ENCODE peak calls at places on chromosome 11, in six cellular contexts. Y is astrocyte, H is spleen, B is nephron progenitor cell, G is testis, Q is heart left ventricle. O is an unnamed sample.

GRCh38 chr11:78801161-78801884 is 226.7 kb upstream of the NARS2 start:
- DNase-seq in Q (peak), B (no peak), H (no peak), Y (peak), G (no peak), O (no peak)

GRCh38 chr11:102318469-102318868 is 1.2 kb downstream of the BIRC3 start:
- DNase-seq in H (peak), Q (no peak), Y (no peak), B (no peak), G (peak), O (no peak)

GRCh38 chr11:102800774-102801173 is 2.8 kb upstream of the MMP1 start:
- DNase-seq in Y (no peak), Q (no peak), G (no peak), H (no peak), B (no peak), O (no peak)

GRCh38 chr11:123103326-123103980 is 41.5 kb upstream of the HSPA8 start:
- DNase-seq in H (no peak), B (no peak), G (peak), Q (peak), Y (peak), O (peak)

GRCh38 chr11:118342503-118343161 is at the start of gene CD3D:
- DNase-seq in Y (no peak), G (no peak), H (no peak), Q (no peak), B (no peak), O (no peak)

GRCh38 chr11:28289444-28289843 is 181.3 kb downstream of the METTL15 start:
- DNase-seq in Q (no peak), G (no peak), H (no peak), Y (peak), B (no peak), O (no peak)

GRCh38 chr11:1482581-1483444 is 3.8 kb downstream of the MOB2 start:
- DNase-seq in H (peak), Q (no peak), Y (no peak), B (no peak), G (no peak), O (no peak)

GRCh38 chr11:79396674-79397073 is 44.2 kb downstream of the TENM4 start:
- DNase-seq in G (no peak), B (no peak), Q (no peak), Y (peak), H (no peak), O (no peak)

GRCh38 chr11:129434641-129435498 is 59.2 kb downstream of the BARX2 start:
- DNase-seq in B (no peak), Y (peak), G (no peak), Q (no peak), H (no peak), O (no peak)

GRCh38 chr11:78040691-78041379 is 17.8 kb upstream of the KCTD14 start:
- DNase-seq in Y (no peak), G (no peak), B (no peak), Q (no peak), H (no peak), O (no peak)

GRCh38 chr11:81432333-81432732 is 1301.3 kb downstream of the FAM181B start:
- DNase-seq in H (no peak), B (no peak), Q (no peak), Y (no peak), G (no peak), O (no peak)

GRCh38 chr11:95149659-95150294 is 60.1 kb downstream of the ENDOD1 start:
- DNase-seq in G (peak), Y (peak), B (peak), H (peak), Q (peak), O (peak)

GRCh38 chr11:33368931-33369330 is 111.8 kb downstream of the HIPK3 start:
- DNase-seq in G (no peak), H (no peak), Q (no peak), Y (no peak), B (no peak), O (no peak)

GRCh38 chr11:126146454-126147192 is 64.8 kb downstream of the RPUSD4 start:
- DNase-seq in Y (no peak), H (peak), G (no peak), Q (no peak), B (peak), O (no peak)

GRCh38 chr11:44993971-44994705 is 43.5 kb upstream of the TP53I11 start:
- DNase-seq in Y (no peak), G (no peak), Q (no peak), B (no peak), H (no peak), O (no peak)

GRCh38 chr11:19597876-19598275 is 114.8 kb upstream of the NAV2 start:
- DNase-seq in B (peak), H (no peak), Y (no peak), Q (no peak), G (no peak), O (no peak)

GRCh38 chr11:114496915-114497314 is 57.6 kb downstream of the REXO2 start:
- DNase-seq in H (no peak), Y (no peak), Q (no peak), G (no peak), B (no peak), O (no peak)

GRCh38 chr11:5596611-5597201 is at the start of gene TRIM6:
- DNase-seq in Y (peak), H (peak), B (peak), G (peak), Q (peak), O (peak)

GRCh38 chr11:86785576-86785975 is 14.8 kb upstream of the PRSS23 start:
- DNase-seq in Y (no peak), Q (no peak), G (no peak), B (no peak), H (no peak), O (no peak)

GRCh38 chr11:43923327-43924111 is 18.9 kb upstream of the C11orf96 start:
- DNase-seq in Q (peak), G (peak), Y (peak), H (no peak), B (peak), O (no peak)

GRCh38 chr11:4183410-4184057 is 88.9 kb downstream of the RRM1 start:
- DNase-seq in B (no peak), G (no peak), Y (no peak), Q (no peak), H (no peak), O (no peak)

GRCh38 chr11:121466063-121466794 is 13.5 kb upstream of the SORL1-AS1 start:
- DNase-seq in B (peak), H (no peak), Q (peak), G (peak), Y (peak), O (peak)

GRCh38 chr11:63937713-63938480 is 905 bp upstream of the NAA40 start:
- DNase-seq in G (no peak), Y (no peak), H (peak), B (peak), Q (no peak), O (no peak)

GRCh38 chr11:112216591-112217105 is 9.6 kb upstream of the PTS start:
- DNase-seq in G (no peak), B (no peak), Y (peak), Q (no peak), H (no peak), O (no peak)

GRCh38 chr11:75384438-75385080 is 14.8 kb upstream of the RPS3 start:
- DNase-seq in Q (peak), B (peak), Y (no peak), H (peak), G (peak), O (peak)

GRCh38 chr11:126654886-126655806 is 299.7 kb downstream of the ST3GAL4 start:
- DNase-seq in Y (no peak), Q (no peak), G (peak), B (no peak), H (no peak), O (no peak)

GRCh38 chr11:66637557-66638176 is 836 bp upstream of the RBM4 start:
- DNase-seq in H (no peak), Y (no peak), B (no peak), Q (no peak), G (peak), O (peak)

GRCh38 chr11:64233913-64234839 is at the start of gene VEGFB:
- DNase-seq in H (peak), G (peak), Q (peak), B (peak), Y (no peak), O (no peak)

GRCh38 chr11:94142308-94143277 is 14.0 kb downstream of the PANX1 start:
- DNase-seq in B (peak), H (no peak), Y (peak), G (no peak), Q (no peak), O (no peak)

GRCh38 chr11:12539570-12539969 is 134.7 kb upstream of the TEAD1 start:
- DNase-seq in Q (no peak), B (no peak), Y (peak), H (no peak), G (no peak), O (no peak)

GRCh38 chr11:122253541-122254317 is 137.7 kb upstream of the BLID start:
- DNase-seq in Q (no peak), G (no peak), B (no peak), H (no peak), Y (peak), O (no peak)

GRCh38 chr11:9802291-9802861 is 138.5 kb downstream of the SWAP70 start:
- DNase-seq in Q (no peak), B (no peak), Y (peak), G (no peak), H (no peak), O (no peak)

DNA sequence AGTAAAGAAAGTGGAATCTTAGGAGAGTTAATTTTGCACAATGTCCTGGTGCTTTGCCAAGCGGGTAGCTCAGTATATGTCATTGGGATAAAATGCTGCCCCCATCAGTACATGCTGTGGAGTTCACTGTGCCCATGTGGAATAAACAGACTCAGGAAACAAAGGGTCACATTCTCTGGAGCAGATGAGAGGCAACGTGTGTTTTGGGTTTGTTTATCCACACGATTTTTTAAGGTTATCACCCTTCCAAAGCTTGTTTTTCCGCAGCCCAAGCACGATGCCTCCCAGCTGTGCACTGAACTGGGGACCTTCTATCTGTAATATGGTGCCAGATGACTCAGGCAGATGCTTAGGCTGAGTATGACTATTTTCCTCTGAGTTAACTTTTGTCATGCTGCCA is 6.4 kb downstream of the OR4D6 start:
- DNase-seq in Y (no peak), Q (no peak), G (no peak), H (no peak), B (no peak), O (no peak)
- TF ChIP-seq CTCF in Y (no peak), Q (no peak), G (no peak), H (no peak), B (no peak), O (no peak)

GRCh38 chr11:65488273-65489058 is 10.4 kb upstream of the MALAT1 start:
- DNase-seq in B (peak), Y (peak), H (no peak), Q (no peak), G (no peak), O (no peak)
- TF ChIP-seq CTCF in B (no peak), Y (no peak), H (no peak), Q (no peak), G (no peak), O (no peak)

GRCh38 chr11:70247710-70248072 is 22.8 kb upstream of the PPFIA1 start:
- DNase-seq in B (no peak), H (no peak), Y (no peak), Q (no peak), G (no peak), O (no peak)

GRCh38 chr11:70244698-70245097 is 25.8 kb upstream of the PPFIA1 start:
- DNase-seq in G (no peak), Y (peak), Q (no peak), H (no peak), B (no peak), O (no peak)

GRCh38 chr11:70243912-70244652 is 26.4 kb upstream of the PPFIA1 start:
- DNase-seq in H (no peak), G (no peak), B (no peak), Y (peak), Q (no peak), O (no peak)

GRCh38 chr11:70247042-70247709 is 23.3 kb upstream of the PPFIA1 start:
- DNase-seq in Y (peak), Q (no peak), G (no peak), B (no peak), H (no peak), O (no peak)

DNA sequence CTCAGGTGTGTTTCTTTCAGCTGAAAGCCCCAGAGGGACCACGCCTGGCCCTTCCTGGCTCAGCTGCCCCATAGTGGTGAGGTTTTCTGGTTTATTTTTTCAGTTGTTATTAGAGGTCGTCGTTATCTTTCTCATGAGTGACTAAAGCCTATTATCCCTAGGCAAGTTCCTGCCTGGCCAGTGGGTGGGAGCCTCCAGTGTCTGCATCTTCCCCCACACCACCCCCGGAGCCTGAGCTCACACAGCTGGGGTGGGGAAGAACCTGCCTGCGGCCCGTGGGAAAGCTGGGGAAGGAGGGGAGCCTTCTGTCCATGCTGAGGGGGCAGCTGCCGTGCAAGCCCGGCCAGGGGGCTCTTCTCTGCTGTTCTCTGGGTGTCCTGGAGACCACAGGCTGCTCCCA is 24.3 kb upstream of the PPFIA1 start:
- DNase-seq in Y (peak), G (no peak), H (no peak), B (no peak), Q (no peak), O (no peak)
- TF ChIP-seq CTCF in Y (no peak), G (no peak), H (no peak), B (no peak), Q (no peak), O (no peak)

DNA sequence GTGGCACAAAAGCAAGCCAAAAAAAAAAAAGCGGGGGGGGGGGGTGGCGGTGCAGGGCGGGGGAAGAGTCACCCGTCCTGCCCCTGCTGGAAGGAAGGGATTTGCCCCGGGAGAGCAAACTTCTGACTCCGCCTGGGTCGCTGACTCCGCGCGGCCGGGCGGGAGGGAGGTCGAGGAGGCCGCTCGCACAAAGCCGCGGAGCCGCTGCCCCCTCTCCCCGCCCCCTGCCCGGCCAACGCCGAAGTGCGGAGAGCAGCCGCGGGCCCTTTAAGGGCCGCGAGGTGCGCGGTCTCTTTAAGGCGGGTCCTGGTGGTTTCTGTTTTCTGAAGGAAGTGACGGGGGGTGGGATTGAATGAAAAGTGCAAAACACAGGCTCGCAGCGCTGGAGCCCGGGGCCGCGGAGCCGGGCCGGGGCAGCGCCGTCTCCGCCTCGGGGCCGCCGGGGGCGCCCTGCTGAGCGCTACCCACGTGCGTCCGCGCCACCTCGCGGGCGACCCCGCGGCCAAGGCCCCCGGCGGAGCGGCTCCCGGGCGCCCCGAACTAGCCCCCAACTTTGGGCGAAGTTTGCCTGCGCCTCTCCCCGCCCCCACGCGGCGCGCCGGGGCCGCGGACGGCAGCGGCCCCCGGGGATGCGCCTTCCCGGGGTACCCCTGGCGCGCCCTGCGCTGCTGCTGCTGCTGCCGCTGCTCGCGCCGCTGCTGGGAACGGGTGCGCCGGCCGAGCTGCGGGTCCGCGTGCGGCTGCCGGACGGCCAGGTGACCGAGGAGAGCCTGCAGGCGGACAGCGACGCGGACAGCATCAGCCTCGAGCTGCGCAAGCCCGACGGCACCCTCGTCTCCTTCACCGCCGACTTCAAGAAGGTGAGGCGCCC is at the start of gene OAF:
- DNase-seq in Q (peak), Y (peak), H (peak), B (peak), G (peak), O (peak)
- TF ChIP-seq CTCF in Q (peak), Y (no peak), H (peak), B (no peak), G (peak), O (no peak)

GRCh38 chr11:8234425-8234821 is 29.3 kb downstream of the LMO1 start:
- DNase-seq in Q (no peak), H (peak), Y (no peak), G (peak), B (no peak), O (no peak)
- TF ChIP-seq CTCF in Q (no peak), H (no peak), Y (no peak), G (no peak), B (no peak), O (no peak)

GRCh38 chr11:67645521-67646457 is 4.7 kb downstream of the ACY3 start:
- DNase-seq in Q (no peak), G (no peak), B (no peak), H (peak), Y (no peak), O (no peak)
- TF ChIP-seq CTCF in Q (no peak), G (no peak), B (no peak), H (no peak), Y (no peak), O (no peak)

GRCh38 chr11:108125126-108125525 is 3.8 kb downstream of the ACAT1 start:
- DNase-seq in H (no peak), B (no peak), G (no peak), Y (no peak), Q (no peak), O (no peak)

GRCh38 chr11:108115495-108116140 is 5.7 kb upstream of the ACAT1 start:
- DNase-seq in Q (peak), Y (peak), B (no peak), H (no peak), G (peak), O (no peak)

GRCh38 chr11:108122166-108122628 is 830 bp downstream of the ACAT1 start:
- DNase-seq in B (no peak), Y (peak), H (no peak), Q (no peak), G (peak), O (no peak)

GRCh38 chr11:108117746-108118371 is 3.5 kb upstream of the ACAT1 start:
- DNase-seq in G (no peak), Q (no peak), Y (peak), B (no peak), H (no peak), O (no peak)

GRCh38 chr11:108121274-108122155 is at the start of gene ACAT1:
- DNase-seq in G (peak), B (peak), Q (peak), H (peak), Y (peak), O (peak)
- TF ChIP-seq CTCF in G (peak), B (no peak), Q (peak), H (peak), Y (no peak), O (peak)

O was measured in endothelial cell.